ENCODE peak calls at places on chromosomes 6 and 20, in ten cellular contexts. F is tibial artery, Z is GM13977, M is RWPE1, P is astrocyte of the cerebellum, B is AG10803, K is A549, T is adrenal gland, L is type B pancreatic cell, J is nephron progenitor cell. I is an unnamed sample.

GRCh38 chr20:32585011-32585518 is at the start of gene NOL4L:
- DNase-seq in F (no peak), Z (peak; percentile 60), M (peak; percentile 36), P (no peak), B (peak; percentile 14), K (no peak), T (peak; percentile 51), L (no peak), J (peak; percentile 68), I (peak; percentile 31)

GRCh38 chr6:84728602-84729001 is 35.8 kb downstream of the TBX18 start:
- DNase-seq in F (no peak), Z (no peak), M (peak; percentile 26), P (no peak), B (peak; percentile 23), K (peak; percentile 10), T (no peak), L (no peak), J (no peak), I (no peak)

GRCh38 chr6:1424306-1424927 is 35.0 kb downstream of the FOXF2 start:
- DNase-seq in F (no peak), Z (peak; percentile 77), M (peak; percentile 68), P (peak; percentile 24), B (peak; percentile 71), K (peak; percentile 63), T (peak; percentile 60), L (peak; percentile 60), J (peak; percentile 48), I (no peak)

GRCh38 chr20:59032713-59033059 is 551 bp upstream of the ATP5F1E start:
- DNase-seq in F (no peak), Z (no peak), M (peak; percentile 56), P (no peak), B (no peak), K (peak; percentile 46), T (no peak), L (no peak), J (no peak), I (no peak)

GRCh38 chr6:32116674-32117073 is 7.5 kb upstream of the TNXB start:
- DNase-seq in F (no peak), Z (peak; percentile 42), M (no peak), P (no peak), B (no peak), K (peak; percentile 51), T (no peak), L (no peak), J (no peak), I (no peak)

GRCh38 chr6:82072771-82073170 is 174.8 kb downstream of the IBTK start:
- DNase-seq in F (no peak), Z (no peak), M (no peak), P (peak; percentile 36), B (peak; percentile 86), K (no peak), T (no peak), L (no peak), J (no peak), I (no peak)

GRCh38 chr20:8583209-8584106 is 451.4 kb downstream of the PLCB1 start:
- DNase-seq in F (no peak), Z (no peak), M (no peak), P (peak; percentile 9), B (peak; percentile 48), K (no peak), T (no peak), L (no peak), J (no peak), I (no peak)

GRCh38 chr20:62639765-62640164 is 2.5 kb upstream of the SLCO4A1 start:
- DNase-seq in F (no peak), Z (no peak), M (no peak), P (no peak), B (no peak), K (no peak), T (no peak), L (no peak), J (no peak), I (no peak)

GRCh38 chr20:22264917-22265316 is 319.5 kb downstream of the FOXA2 start:
- DNase-seq in F (no peak), Z (no peak), M (no peak), P (no peak), B (no peak), K (no peak), T (no peak), L (no peak), J (no peak), I (no peak)

GRCh38 chr6:53811746-53812145 is 16.9 kb downstream of the LRRC1 start:
- DNase-seq in F (no peak), Z (no peak), M (no peak), P (no peak), B (no peak), K (no peak), T (no peak), L (no peak), J (no peak), I (no peak)

GRCh38 chr20:2340823-2341222 is 39.9 kb upstream of the TGM6 start:
- DNase-seq in F (no peak), Z (no peak), M (no peak), P (no peak), B (no peak), K (no peak), T (no peak), L (no peak), J (no peak), I (no peak)

GRCh38 chr6:11851405-11851804 is 72.8 kb upstream of the ADTRP start:
- DNase-seq in F (no peak), Z (no peak), M (peak; percentile 44), P (peak; percentile 15), B (peak; percentile 93), K (no peak), T (no peak), L (no peak), J (no peak), I (no peak)

GRCh38 chr6:169162968-169163903 is 90.4 kb downstream of the THBS2 start:
- DNase-seq in F (peak; percentile 78), Z (no peak), M (peak; percentile 98), P (no peak), B (peak; percentile 97), K (peak; percentile 73), T (peak; percentile 90), L (no peak), J (no peak), I (no peak)

GRCh38 chr6:118903691-118904090 is 9.7 kb downstream of the ASF1A start:
- DNase-seq in F (no peak), Z (no peak), M (no peak), P (no peak), B (no peak), K (no peak), T (no peak), L (no peak), J (no peak), I (no peak)

GRCh38 chr20:36629719-36630340 is 16.2 kb downstream of the SLA2 start:
- DNase-seq in F (no peak), Z (peak; percentile 56), M (no peak), P (no peak), B (no peak), K (no peak), T (no peak), L (no peak), J (no peak), I (no peak)

DNA sequence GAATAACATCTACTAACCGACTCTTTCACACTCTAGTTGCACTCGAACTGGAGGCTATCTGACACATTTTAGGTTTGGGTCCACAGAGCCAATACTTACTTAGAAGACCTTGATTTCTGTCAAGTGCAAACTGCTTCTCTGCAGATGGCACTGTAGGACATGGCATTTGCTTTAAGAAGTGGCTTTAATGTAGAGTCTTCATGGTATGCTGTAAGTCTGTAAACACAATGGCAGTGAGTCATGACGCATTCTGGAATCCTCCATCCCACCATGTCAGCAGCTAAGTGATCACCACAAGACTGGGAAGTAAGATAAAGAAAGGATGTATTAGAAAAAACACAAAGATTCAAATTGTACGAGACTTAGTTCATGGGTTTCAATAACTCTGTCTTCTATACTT is 377.0 kb upstream of the NOX3 start:
- DNase-seq in F (no peak), Z (no peak), M (no peak), P (no peak), B (peak; percentile 1), K (no peak), T (no peak), L (no peak), J (no peak), I (no peak)
- TF ChIP-seq CTCF in F (no peak), Z (no peak), M (no peak), P (no peak), B (no peak), K (no peak), T (no peak), L (no peak), J (no peak), I (no peak)

DNA sequence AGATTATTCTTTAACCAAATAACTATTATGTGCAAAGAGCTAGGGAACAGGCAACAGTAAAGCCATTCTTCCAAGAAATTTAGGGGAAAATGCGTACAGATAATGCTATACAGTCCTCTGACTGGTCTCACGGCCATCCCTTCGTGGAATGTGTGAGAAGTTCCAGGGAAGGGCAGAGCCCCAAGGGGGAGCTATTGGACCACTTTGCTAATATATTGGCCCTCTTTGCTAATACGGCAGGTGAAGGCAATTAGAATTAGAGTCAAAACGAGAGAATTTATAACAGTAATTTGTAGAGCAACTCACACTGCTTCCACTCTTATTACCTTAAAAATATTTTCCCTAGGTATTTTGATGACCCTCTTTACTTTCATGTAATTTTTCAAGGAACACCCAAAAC is 140.4 kb downstream of the IMPG1 start:
- DNase-seq in F (no peak), Z (no peak), M (peak; percentile 9), P (no peak), B (no peak), K (no peak), T (peak; percentile 13), L (no peak), J (peak; percentile 73), I (no peak)
- TF ChIP-seq CTCF in F (peak; percentile 22), Z (peak; percentile 43), M (peak; percentile 38), P (peak; percentile 74), B (peak; percentile 21), K (peak; percentile 19), T (peak; percentile 14), L (peak; percentile 86), J (peak; percentile 89), I (no peak)

GRCh38 chr6:143167224-143167623 is 106.5 kb downstream of the AIG1 start:
- DNase-seq in F (no peak), Z (no peak), M (no peak), P (no peak), B (no peak), K (no peak), T (no peak), L (no peak), J (no peak), I (no peak)
- TF ChIP-seq CTCF in F (no peak), Z (no peak), M (no peak), P (no peak), B (no peak), K (no peak), T (no peak), L (no peak), J (no peak), I (no peak)

GRCh38 chr6:52061481-52061880 is 25.9 kb downstream of the PKHD1 start:
- DNase-seq in F (no peak), Z (no peak), M (no peak), P (no peak), B (no peak), K (no peak), T (no peak), L (no peak), J (no peak), I (no peak)

GRCh38 chr6:52059821-52060220 is 27.6 kb downstream of the PKHD1 start:
- DNase-seq in F (no peak), Z (no peak), M (no peak), P (no peak), B (no peak), K (no peak), T (no peak), L (no peak), J (no peak), I (no peak)

GRCh38 chr6:52065621-52066020 is 21.8 kb downstream of the PKHD1 start:
- DNase-seq in F (no peak), Z (no peak), M (peak; percentile 64), P (no peak), B (no peak), K (no peak), T (no peak), L (no peak), J (no peak), I (no peak)

GRCh38 chr6:52063584-52064400 is 23.6 kb downstream of the PKHD1 start:
- DNase-seq in F (no peak), Z (peak; percentile 37), M (peak; percentile 46), P (no peak), B (peak; percentile 42), K (peak; percentile 7), T (peak; percentile 13), L (no peak), J (peak; percentile 40), I (peak; percentile 18)
- TF ChIP-seq CTCF in F (no peak), Z (peak; percentile 53), M (peak; percentile 41), P (peak; percentile 43), B (peak; percentile 67), K (no peak), T (peak; percentile 30), L (peak; percentile 69), J (peak; percentile 50), I (no peak)

I was measured in activated B cell treated with CpG ODN at 0.5 μM for 24 hours.